ENCODE peak calls at places on chromosomes 13 and 19, in ten cellular contexts. A is effector memory CD4-positive, alpha-beta T cell; Y is Peyer's patch; N is HCT116; C is A549; O is CD4-positive, CD25-positive, alpha-beta regulatory T cell; X is prostate gland; M is naive thymus-derived CD4-positive, alpha-beta T cell; K is tibial artery; I is caudate nucleus. S is an unnamed sample.

GRCh38 chr19:8251025-8251472 is 41.9 kb downstream of the CERS4 start:
- DNase-seq in A (no peak), Y (no peak), N (no peak), C (no peak), O (no peak), X (peak), M (no peak), K (peak), I (no peak), S (no peak)

GRCh38 chr13:112124100-112124499 is 57.2 kb downstream of the SOX1 start:
- DNase-seq in A (no peak), Y (no peak), N (no peak), C (no peak), O (no peak), X (no peak), M (no peak), K (no peak), I (no peak), S (no peak)

GRCh38 chr19:17617807-17618192 is 62.4 kb downstream of the COLGALT1 start:
- DNase-seq in A (no peak), Y (no peak), N (no peak), C (no peak), O (no peak), X (no peak), M (no peak), K (no peak), I (no peak), S (no peak)

GRCh38 chr19:6802336-6803035 is 30.0 kb downstream of the VAV1 start:
- DNase-seq in A (peak), Y (peak), N (peak), C (peak), O (peak), X (no peak), M (peak), K (peak), I (no peak), S (no peak)

GRCh38 chr13:23871616-23872220 is 17.5 kb downstream of the MIPEP start:
- DNase-seq in A (no peak), Y (no peak), N (no peak), C (peak), O (peak), X (no peak), M (peak), K (no peak), I (no peak), S (no peak)

GRCh38 chr19:49988433-49988832 is 27.5 kb upstream of the SIGLEC11 start:
- DNase-seq in A (no peak), Y (no peak), N (no peak), C (no peak), O (no peak), X (no peak), M (no peak), K (no peak), I (no peak), S (peak)

GRCh38 chr19:48249502-48250014 is 6.2 kb downstream of the CARD8 start:
- DNase-seq in A (peak), Y (peak), N (no peak), C (no peak), O (peak), X (no peak), M (peak), K (peak), I (no peak), S (no peak)

GRCh38 chr19:41871573-41872383 is 5.3 kb upstream of the CD79A start:
- DNase-seq in A (peak), Y (peak), N (no peak), C (peak), O (peak), X (no peak), M (peak), K (no peak), I (no peak), S (no peak)

GRCh38 chr19:11479470-11480080 is 1.3 kb downstream of the ELAVL3 start:
- DNase-seq in A (no peak), Y (no peak), N (no peak), C (no peak), O (no peak), X (no peak), M (no peak), K (no peak), I (peak), S (no peak)

DNA sequence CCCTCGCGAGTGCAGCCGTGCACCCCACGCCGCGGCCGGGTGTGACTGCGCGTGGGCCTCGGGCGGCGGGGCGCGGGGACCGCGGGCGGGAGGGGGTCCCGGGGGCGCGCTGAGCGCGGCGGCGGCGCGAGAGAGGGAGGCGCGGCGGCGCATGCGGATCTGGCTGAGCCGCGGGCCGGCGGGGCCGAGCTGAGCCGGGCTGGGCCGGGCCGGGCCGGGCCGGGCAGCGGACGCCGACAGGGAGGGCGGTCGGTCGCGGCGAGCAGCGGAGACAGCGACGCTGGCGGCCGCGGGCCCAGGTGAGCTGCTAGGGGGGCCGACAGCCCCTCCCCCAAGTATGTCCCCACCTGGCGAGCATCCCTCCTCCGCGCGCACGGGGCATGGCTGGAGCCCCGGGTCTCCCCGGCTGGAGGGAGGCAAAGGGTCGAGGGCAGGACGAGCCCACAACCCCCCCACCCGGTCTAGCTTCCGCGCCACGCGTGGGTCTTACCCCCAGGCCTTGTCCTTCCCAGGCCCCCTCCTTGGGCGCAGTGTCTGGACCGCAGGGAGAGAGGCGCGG is 285 bp downstream of the SPTBN4 start:
- DNase-seq in A (no peak), Y (no peak), N (no peak), C (no peak), O (no peak), X (no peak), M (no peak), K (no peak), I (no peak), S (no peak)
- H3K27ac ChIP-seq in A (no peak), Y (no peak), N (no peak), C (peak), O (no peak), X (no peak), M (no peak), K (peak), I (peak), S (no peak)

GRCh38 chr13:113534236-113534860 is 43.8 kb upstream of the DCUN1D2 start:
- DNase-seq in A (no peak), Y (no peak), N (no peak), C (no peak), O (no peak), X (no peak), M (no peak), K (no peak), I (no peak), S (no peak)

GRCh38 chr13:113531041-113531873 is 40.7 kb upstream of the DCUN1D2 start:
- DNase-seq in A (no peak), Y (no peak), N (no peak), C (no peak), O (no peak), X (no peak), M (no peak), K (no peak), I (no peak), S (no peak)

GRCh38 chr13:113535381-113535781 is 44.9 kb upstream of the DCUN1D2 start:
- DNase-seq in A (no peak), Y (no peak), N (no peak), C (no peak), O (no peak), X (no peak), M (no peak), K (no peak), I (no peak), S (no peak)

GRCh38 chr13:113532156-113532806 is 41.8 kb upstream of the DCUN1D2 start:
- DNase-seq in A (no peak), Y (no peak), N (no peak), C (no peak), O (no peak), X (no peak), M (no peak), K (no peak), I (no peak), S (peak)

DNA sequence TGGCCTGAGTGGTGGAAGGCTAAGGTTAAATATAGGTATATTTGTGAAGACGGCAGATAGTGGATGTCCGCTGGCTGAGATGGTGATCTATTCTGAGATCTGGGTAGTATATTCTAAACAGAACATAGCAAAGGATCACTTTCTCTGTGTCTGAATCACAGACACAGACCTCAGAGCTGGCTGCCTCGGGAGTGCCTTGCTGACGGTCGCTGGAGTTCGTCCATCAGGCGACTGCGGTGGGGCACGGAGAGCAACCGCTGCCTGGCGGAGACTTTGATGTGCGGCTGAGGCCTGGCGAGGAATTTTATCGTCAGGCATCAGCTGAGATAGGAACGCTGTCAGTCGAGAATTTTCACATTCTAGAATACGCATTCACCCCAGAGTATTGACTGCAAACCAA is 42.9 kb upstream of the DCUN1D2 start:
- DNase-seq in A (no peak), Y (no peak), N (no peak), C (no peak), O (no peak), X (peak), M (no peak), K (no peak), I (no peak), S (peak)
- H3K27ac ChIP-seq in A (no peak), Y (no peak), N (no peak), C (no peak), O (no peak), X (no peak), M (no peak), K (no peak), I (no peak), S (peak)

GRCh38 chr19:14505488-14506239 is 9.7 kb upstream of the GIPC1 start:
- DNase-seq in A (peak), Y (peak), N (peak), C (peak), O (peak), X (peak), M (peak), K (no peak), I (no peak), S (peak)
- H3K27ac ChIP-seq in A (peak), Y (peak), N (peak), C (peak), O (peak), X (peak), M (peak), K (no peak), I (no peak), S (peak)

GRCh38 chr13:26914624-26915023 is 154.0 kb upstream of the GPR12 start:
- DNase-seq in A (no peak), Y (no peak), N (peak), C (no peak), O (no peak), X (no peak), M (no peak), K (no peak), I (no peak), S (peak)

GRCh38 chr13:26914148-26914547 is 153.6 kb upstream of the GPR12 start:
- DNase-seq in A (no peak), Y (no peak), N (no peak), C (no peak), O (no peak), X (no peak), M (no peak), K (no peak), I (no peak), S (no peak)

GRCh38 chr13:26909515-26909914 is 148.9 kb upstream of the GPR12 start:
- DNase-seq in A (no peak), Y (no peak), N (no peak), C (no peak), O (no peak), X (no peak), M (no peak), K (no peak), I (no peak), S (no peak)

DNA sequence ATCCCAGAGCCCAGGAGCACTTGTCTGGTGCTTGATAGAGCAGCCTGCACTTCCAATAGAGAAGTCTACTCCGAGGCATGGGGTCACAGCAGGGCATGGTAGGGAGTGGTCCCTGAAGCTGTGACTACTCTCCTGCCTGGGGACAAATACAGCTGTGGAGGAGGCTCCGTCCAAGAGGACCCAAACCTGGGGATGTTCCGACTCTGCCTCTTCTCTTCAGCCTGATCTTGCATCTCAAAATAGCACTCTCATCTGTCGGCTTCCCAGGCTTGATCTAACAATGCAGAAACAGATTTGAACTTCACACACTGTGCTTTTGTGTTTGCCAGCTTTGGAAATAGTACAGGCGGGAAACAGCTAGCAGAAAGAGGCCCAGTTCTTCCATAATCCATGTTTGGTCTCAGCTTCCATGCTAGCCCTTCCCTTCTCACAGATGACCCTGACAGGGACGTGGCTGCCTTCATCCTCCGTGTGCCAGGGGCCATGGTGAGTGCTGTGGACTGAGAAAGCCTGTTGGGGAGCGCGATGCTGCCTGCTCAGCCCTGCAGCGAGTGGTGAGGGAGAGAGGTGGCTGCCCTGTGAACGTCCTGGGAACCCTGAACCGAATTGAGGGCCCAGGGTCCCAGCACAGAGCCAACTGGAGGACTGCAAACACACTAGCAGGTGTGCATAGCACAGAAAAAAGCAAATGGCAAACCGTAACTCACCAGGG is 150.3 kb upstream of the GPR12 start:
- DNase-seq in A (no peak), Y (no peak), N (no peak), C (no peak), O (no peak), X (no peak), M (no peak), K (no peak), I (no peak), S (no peak)
- H3K27ac ChIP-seq in A (no peak), Y (no peak), N (no peak), C (no peak), O (no peak), X (no peak), M (no peak), K (no peak), I (no peak), S (no peak)

GRCh38 chr13:34747507-34747906 is 194.6 kb upstream of the NBEA start:
- DNase-seq in A (no peak), Y (no peak), N (no peak), C (no peak), O (no peak), X (no peak), M (no peak), K (no peak), I (no peak), S (no peak)
- H3K27ac ChIP-seq in A (no peak), Y (no peak), N (no peak), C (peak), O (no peak), X (no peak), M (no peak), K (peak), I (no peak), S (no peak)

S was measured in epithelial cell of prostate.